ENCODE peak calls at places on chromosomes 3 and 15, in nine cellular contexts. W, K, U, X, G, S, V, T and Y are unnamed samples. For H3K4me1 and H3K27me3, the result is how much of the 10 kb centered on the place peaks cover.

GRCh38 chr3:31008986-31009385 is 114.5 kb upstream of the GADL1 start:
- DNase-seq in S (no peak), K (no peak), W (peak), T (no peak), G (no peak), V (peak), X (no peak), U (no peak), Y (no peak)

GRCh38 chr3:184234224-184234623 is 4.8 kb downstream of the VWA5B2 start:
- DNase-seq in U (no peak), K (no peak), X (peak), V (peak), T (no peak), W (peak), S (no peak), G (peak), Y (peak)

GRCh38 chr3:34198309-34198708 is 399.9 kb downstream of the PDCD6IP start:
- DNase-seq in G (no peak), U (no peak), W (no peak), V (no peak), S (no peak), X (no peak), T (no peak), K (no peak), Y (no peak)

GRCh38 chr3:124263168-124263567 is 271.2 kb upstream of the ROPN1 start:
- DNase-seq in G (no peak), S (no peak), K (no peak), U (no peak), W (peak), T (no peak), X (peak), V (peak), Y (no peak)

GRCh38 chr3:125129512-125129962 is 73.7 kb upstream of the HEG1 start:
- DNase-seq in S (no peak), K (peak), V (peak), U (no peak), T (no peak), G (no peak), X (peak), W (peak), Y (peak)

GRCh38 chr3:58150130-58150663 is 60.6 kb downstream of the DNASE1L3 start:
- DNase-seq in G (no peak), T (no peak), U (no peak), V (no peak), W (no peak), S (no peak), K (no peak), X (no peak), Y (no peak)

GRCh38 chr15:71160976-71161375 is 45.7 kb downstream of the THSD4 start:
- DNase-seq in T (no peak), U (no peak), G (no peak), W (no peak), X (no peak), K (no peak), S (no peak), V (peak), Y (no peak)

GRCh38 chr3:55483196-55484095 is 3.7 kb downstream of the WNT5A start:
- DNase-seq in S (no peak), G (no peak), V (peak), K (no peak), U (peak), W (no peak), X (peak), T (peak), Y (peak)

GRCh38 chr3:124296416-124296815 is 304.5 kb upstream of the ROPN1 start:
- DNase-seq in K (no peak), W (no peak), U (no peak), G (no peak), S (no peak), V (no peak), X (no peak), T (no peak), Y (no peak)

GRCh38 chr15:96524676-96525417 is 194.3 kb downstream of the NR2F2 start:
- DNase-seq in U (no peak), S (no peak), K (no peak), W (no peak), V (no peak), T (no peak), X (no peak), G (no peak), Y (no peak)

GRCh38 chr3:180059351-180059750 is 22.6 kb upstream of the PEX5L start:
- DNase-seq in W (peak), S (no peak), G (no peak), U (no peak), T (no peak), X (no peak), V (no peak), K (no peak), Y (no peak)

GRCh38 chr3:16480861-16481569 is 32.5 kb downstream of the RFTN1 start:
- DNase-seq in X (peak), V (peak), W (peak), K (no peak), G (no peak), T (no peak), S (no peak), U (no peak), Y (no peak)

GRCh38 chr3:190601597-190601996 is 87.7 kb downstream of the IL1RAP start:
- DNase-seq in G (no peak), S (no peak), V (no peak), T (no peak), U (no peak), X (peak), K (no peak), W (no peak), Y (no peak)

GRCh38 chr3:177595789-177596188 is 398.5 kb upstream of the TBL1XR1 start:
- DNase-seq in T (no peak), S (no peak), V (no peak), U (no peak), W (peak), G (no peak), X (peak), K (no peak), Y (no peak)
- H3K4me1 ChIP-seq in T (under half), S (half or more), V (half or more), U (under half), W (under half), G (under half), X (under half), K (under half), Y (under half)

DNA sequence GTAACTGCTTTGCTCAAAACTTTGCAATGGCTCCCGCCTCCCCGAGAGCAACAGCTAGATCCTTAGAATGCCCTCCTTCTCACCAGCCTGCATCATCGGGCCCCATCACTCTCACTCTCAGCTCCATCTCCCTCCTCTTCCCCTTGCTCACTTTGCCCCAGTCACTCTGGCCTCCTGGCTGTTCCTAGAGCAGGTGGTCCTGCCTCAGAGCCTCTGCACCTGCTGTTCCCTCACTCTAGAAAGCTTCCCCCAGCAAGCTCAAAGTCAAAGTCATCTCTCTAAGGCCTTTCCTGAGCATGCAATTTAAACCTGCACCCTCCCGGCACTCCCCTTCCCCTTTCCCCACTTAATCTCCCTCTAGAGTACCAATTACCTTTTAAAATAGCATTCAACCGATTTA is 16.1 kb upstream of the HES1 start:
- DNase-seq in X (no peak), V (no peak), K (peak), W (no peak), T (no peak), S (no peak), G (no peak), U (no peak), Y (no peak)
- H3K27me3 ChIP-seq in X (under half), V (under half), K (under half), W (under half), T (under half), S (under half), G (under half), U (under half), Y (under half)

GRCh38 chr3:111684640-111685039 is 89.5 kb upstream of the ZBED2 start:
- DNase-seq in G (no peak), K (no peak), U (no peak), X (no peak), T (no peak), S (no peak), V (no peak), W (no peak), Y (no peak)
- H3K4me1 ChIP-seq in G (under half), K (under half), U (under half), X (under half), T (under half), S (under half), V (under half), W (under half), Y (under half)

GRCh38 chr15:40295297-40295696 is 12.4 kb upstream of the ANKRD63 start:
- DNase-seq in W (no peak), T (no peak), X (no peak), S (no peak), G (no peak), V (no peak), U (no peak), K (no peak), Y (peak)

GRCh38 chr15:40297356-40297755 is 10.4 kb downstream of the PLCB2 start:
- DNase-seq in X (no peak), G (no peak), S (no peak), V (no peak), W (no peak), T (no peak), U (no peak), K (no peak), Y (peak)

GRCh38 chr15:40298216-40298935 is 9.4 kb downstream of the PLCB2 start:
- DNase-seq in W (no peak), V (no peak), K (no peak), U (no peak), T (no peak), G (no peak), S (no peak), X (no peak), Y (peak)

GRCh38 chr15:40295870-40296560 is 11.7 kb downstream of the PLCB2 start:
- DNase-seq in V (no peak), U (no peak), W (no peak), K (no peak), T (peak), X (no peak), S (no peak), G (no peak), Y (peak)

DNA sequence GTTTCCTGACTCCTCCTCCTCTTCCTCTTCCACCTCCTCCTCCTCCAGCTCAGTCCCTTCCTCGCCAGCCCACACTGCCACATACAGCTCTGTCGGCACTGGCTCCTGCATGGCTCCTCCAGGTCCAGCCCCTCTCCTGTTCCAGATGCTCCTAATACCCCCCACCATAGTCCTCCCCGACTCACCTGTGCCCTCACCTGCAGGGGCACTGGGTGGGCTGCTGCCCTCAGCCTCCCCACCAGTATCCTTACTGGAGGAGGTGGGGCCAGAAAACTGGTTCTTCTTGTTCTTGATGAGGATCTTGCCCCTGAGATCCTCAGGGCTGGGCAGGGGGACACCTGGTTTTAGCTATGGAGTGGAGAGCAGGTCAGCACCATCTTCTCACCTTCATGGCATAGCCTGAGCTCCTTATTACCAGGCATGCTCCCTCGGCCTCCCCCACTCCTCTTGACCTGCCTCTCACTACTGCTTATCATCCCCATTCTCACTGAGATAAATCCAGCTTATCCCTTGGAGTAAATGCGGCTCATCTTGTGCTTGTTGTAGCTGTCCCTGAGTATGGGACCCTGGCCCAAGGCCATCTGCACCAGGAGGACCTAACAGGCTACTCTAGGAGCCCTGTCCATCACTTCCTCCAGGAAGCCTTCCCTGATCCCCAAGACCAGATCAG is 11.0 kb downstream of the PLCB2 start:
- DNase-seq in T (no peak), W (no peak), V (no peak), U (no peak), K (no peak), S (no peak), X (no peak), G (no peak), Y (peak)
- H3K27me3 ChIP-seq in T (under half), W (under half), V (half or more), U (under half), K (under half), S (under half), X (under half), G (under half), Y (half or more)

GRCh38 chr15:92092391-92092790 is 238.9 kb downstream of the SLCO3A1 start:
- DNase-seq in G (no peak), X (no peak), S (no peak), K (no peak), U (no peak), W (no peak), V (no peak), T (no peak), Y (peak)

GRCh38 chr15:92087211-92087610 is 233.7 kb downstream of the SLCO3A1 start:
- DNase-seq in V (peak), T (no peak), G (no peak), X (no peak), U (no peak), K (no peak), S (no peak), W (no peak), Y (no peak)

GRCh38 chr15:92095691-92096090 is 242.2 kb downstream of the SLCO3A1 start:
- DNase-seq in W (no peak), K (no peak), U (no peak), T (no peak), X (no peak), G (no peak), S (no peak), V (no peak), Y (peak)

DNA sequence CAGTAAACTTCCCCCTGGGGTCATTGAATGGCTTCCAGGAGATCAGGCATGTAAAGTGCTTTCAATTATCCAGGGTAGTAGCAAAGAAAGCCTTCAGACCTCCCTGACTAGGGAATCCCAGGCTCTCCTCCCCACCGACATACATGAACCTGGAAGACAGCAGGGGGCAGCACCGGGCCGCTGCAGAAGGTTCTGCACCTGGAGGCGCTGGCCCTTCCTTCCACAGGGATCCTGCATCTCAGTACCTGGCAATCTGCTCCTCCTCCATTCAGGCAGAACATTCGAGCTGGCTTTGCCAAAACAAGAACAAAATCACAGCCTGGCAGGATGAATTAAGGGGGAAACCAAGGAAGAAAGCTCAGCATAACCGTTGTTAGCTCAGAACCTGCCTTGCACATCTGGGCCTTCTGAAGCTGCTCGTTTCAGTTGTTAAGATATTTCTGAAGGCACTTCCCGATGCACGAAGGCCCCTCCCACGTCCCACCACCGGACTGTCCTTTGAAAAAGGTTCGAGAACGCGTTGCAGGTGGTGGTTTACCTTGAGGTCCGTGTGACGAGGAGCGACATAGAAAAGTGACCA is 237.7 kb downstream of the SLCO3A1 start:
- DNase-seq in X (peak), W (no peak), V (no peak), U (peak), T (peak), S (no peak), G (peak), K (no peak), Y (peak)
- H3K4me1 ChIP-seq in X (under half), W (under half), V (under half), U (under half), T (under half), S (under half), G (under half), K (under half), Y (under half)

GRCh38 chr15:65420975-65421359 is 1.8 kb downstream of the IGDCC4 start:
- DNase-seq in W (no peak), V (no peak), K (peak), T (no peak), U (no peak), X (no peak), G (no peak), S (no peak), Y (no peak)
- H3K27me3 ChIP-seq in W (under half), V (half or more), K (under half), T (under half), U (under half), X (under half), G (under half), S (under half), Y (under half)

GRCh38 chr3:188577539-188577938 is 423.6 kb downstream of the LPP start:
- DNase-seq in T (no peak), K (no peak), V (no peak), W (no peak), U (no peak), S (no peak), G (no peak), X (no peak), Y (no peak)
- H3K4me1 ChIP-seq in T (under half), K (half or more), V (under half), W (under half), U (under half), S (under half), G (under half), X (under half), Y (under half)

GRCh38 chr15:74130849-74131617 is 647 bp downstream of the ISLR2 start:
- DNase-seq in U (no peak), W (no peak), S (no peak), X (no peak), G (no peak), K (no peak), T (no peak), V (no peak), Y (no peak)
- H3K27me3 ChIP-seq in U (half or more), W (half or more), S (under half), X (half or more), G (half or more), K (half or more), T (half or more), V (half or more), Y (half or more)